ENCODE peak calls at places on chromosomes 16 and 17, in six cellular contexts. B, V, K, F, T and W are unnamed samples.

GRCh38 chr16:87309912-87310485 is 7.2 kb downstream of the C16orf95 start:
- DNase-seq in B (no peak), V (no peak), K (no peak), F (no peak), T (no peak), W (no peak)

GRCh38 chr17:79041723-79042420 is 17.9 kb downstream of the C1QTNF1 start:
- DNase-seq in B (no peak), V (no peak), K (no peak), F (no peak), T (no peak), W (no peak)

GRCh38 chr17:68035131-68035522 is 408 bp upstream of the KPNA2 start:
- DNase-seq in B (peak; percentile 97), V (no peak), K (peak; percentile 89), F (peak; percentile 98), T (peak; percentile 96), W (no peak)

GRCh38 chr16:87144232-87144631 is 173.0 kb downstream of the C16orf95 start:
- DNase-seq in B (no peak), V (no peak), K (no peak), F (no peak), T (no peak), W (no peak)

GRCh38 chr16:87575027-87575804 is 27.1 kb upstream of the JPH3 start:
- DNase-seq in B (no peak), V (no peak), K (no peak), F (no peak), T (no peak), W (no peak)

GRCh38 chr17:82668631-82669099 is 20.4 kb upstream of the WDR45B start:
- DNase-seq in B (peak; percentile 89), V (no peak), K (no peak), F (peak; percentile 90), T (peak; percentile 74), W (peak; percentile 71)

GRCh38 chr17:38667099-38667786 is 7.5 kb downstream of the EPOP start:
- DNase-seq in B (peak; percentile 68), V (no peak), K (peak; percentile 63), F (peak; percentile 84), T (no peak), W (peak; percentile 81)

GRCh38 chr16:83961591-83961990 is 6.5 kb upstream of the NECAB2 start:
- DNase-seq in B (no peak), V (no peak), K (no peak), F (no peak), T (no peak), W (no peak)

GRCh38 chr16:68265078-68265925 is 976 bp downstream of the SLC7A6 start:
- DNase-seq in B (peak; percentile 87), V (peak; percentile 65), K (peak; percentile 57), F (peak; percentile 85), T (peak; percentile 82), W (peak; percentile 70)

GRCh38 chr17:83152221-83152744 is 72.9 kb downstream of the METRNL start:
- DNase-seq in B (no peak), V (no peak), K (no peak), F (no peak), T (no peak), W (no peak)

GRCh38 chr17:49928826-49929475 is 40.0 kb upstream of the DLX4 start:
- DNase-seq in B (no peak), V (no peak), K (no peak), F (peak; percentile 22), T (no peak), W (no peak)

GRCh38 chr16:6018848-6019489 is 921.4 kb upstream of the EEF2KMT start:
- DNase-seq in B (no peak), V (no peak), K (no peak), F (no peak), T (no peak), W (no peak)

GRCh38 chr17:81476097-81476496 is 36.5 kb downstream of the ACTG1 start:
- DNase-seq in B (no peak), V (no peak), K (no peak), F (no peak), T (no peak), W (no peak)

GRCh38 chr17:20066253-20066652 is 57.1 kb downstream of the SPECC1 start:
- DNase-seq in B (no peak), V (peak; percentile 16), K (peak; percentile 79), F (peak; percentile 83), T (no peak), W (no peak)

GRCh38 chr17:58320570-58321323 is 7.8 kb downstream of the TSPOAP1 start:
- DNase-seq in B (peak; percentile 18), V (no peak), K (no peak), F (no peak), T (no peak), W (no peak)

GRCh38 chr17:80263253-80264047 is 2.8 kb downstream of the RNF213 start:
- DNase-seq in B (peak; percentile 87), V (peak; percentile 42), K (peak; percentile 82), F (peak; percentile 90), T (peak; percentile 92), W (peak; percentile 98)
- TF ChIP-seq CTCF in B (peak; percentile 19), V (no peak), K (peak; percentile 8), F (peak; percentile 6), T (no peak), W (peak; percentile 38)

DNA sequence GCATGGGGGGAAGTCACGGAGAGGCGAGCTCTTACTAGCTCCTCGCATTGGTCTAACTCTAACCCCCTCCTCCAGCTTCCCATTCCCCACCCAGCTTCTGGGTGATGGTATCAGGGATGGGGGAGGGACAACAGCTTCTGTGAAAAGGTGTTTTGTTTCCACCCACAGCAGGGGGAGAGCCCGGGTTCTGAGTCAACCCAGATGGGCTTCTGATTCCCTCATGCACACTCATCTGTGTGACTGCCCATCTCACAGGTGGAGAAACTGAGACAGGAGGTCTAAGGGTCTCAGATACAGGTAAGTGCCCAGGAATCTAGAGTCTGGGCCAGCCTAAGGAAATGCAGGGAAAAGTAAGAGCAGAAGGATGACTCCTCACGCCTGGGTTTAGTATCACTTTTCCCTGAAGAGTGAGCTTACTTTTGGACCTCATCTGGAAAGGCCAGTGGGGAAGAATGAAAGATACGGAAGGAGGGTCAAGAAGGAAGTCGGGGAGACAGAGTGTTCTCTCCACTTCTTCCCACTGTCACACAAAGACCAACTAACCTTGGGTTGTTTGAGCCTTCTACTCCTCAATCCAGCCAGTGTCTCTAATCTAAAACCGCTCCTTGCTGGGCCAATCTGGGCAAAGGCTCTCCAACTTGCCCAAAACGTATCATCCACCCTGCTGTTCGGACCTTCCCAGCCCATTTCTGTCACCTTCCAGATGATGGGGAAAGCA is 3.1 kb upstream of the TLCD2 start:
- DNase-seq in B (no peak), V (no peak), K (no peak), F (no peak), T (no peak), W (no peak)
- H3K4me3 ChIP-seq in B (peak overlapping the region; percentile 90), V (peak overlapping the region; percentile 97), K (no peak overlapping the region), F (peak overlapping the region; percentile 77), T (no peak overlapping the region), W (no peak overlapping the region)

DNA sequence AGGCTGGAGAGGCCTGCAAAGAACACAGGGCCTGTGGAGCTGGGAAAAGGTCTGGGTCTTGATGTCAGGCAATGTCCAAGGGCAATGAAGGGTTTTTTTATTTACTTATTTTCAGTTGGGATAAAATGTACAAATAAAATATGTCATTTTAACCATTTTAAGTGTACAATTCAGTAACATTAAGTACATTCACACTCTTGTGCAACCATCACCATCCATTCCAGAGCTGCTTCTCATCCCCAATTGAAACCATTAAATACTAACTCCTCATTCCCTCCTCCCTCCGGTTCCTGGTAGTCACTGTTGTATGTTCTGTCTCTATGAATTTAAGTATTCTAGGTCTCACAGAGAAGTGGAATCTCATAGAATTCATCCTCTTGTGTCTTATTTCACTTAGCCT is 444.7 kb downstream of the HS3ST3B1 start:
- DNase-seq in B (no peak), V (no peak), K (no peak), F (peak; percentile 75), T (no peak), W (no peak)
- TF ChIP-seq CTCF in B (no peak), V (no peak), K (no peak), F (no peak), T (no peak), W (no peak)

GRCh38 chr17:5913641-5914040 is 156.5 kb upstream of the WSCD1 start:
- DNase-seq in B (no peak), V (no peak), K (no peak), F (no peak), T (no peak), W (no peak)

GRCh38 chr17:5921919-5922318 is 148.3 kb upstream of the WSCD1 start:
- DNase-seq in B (no peak), V (no peak), K (no peak), F (peak; percentile 34), T (no peak), W (no peak)

GRCh38 chr17:5922476-5922875 is 147.7 kb upstream of the WSCD1 start:
- DNase-seq in B (no peak), V (no peak), K (no peak), F (no peak), T (no peak), W (no peak)

GRCh38 chr17:5915337-5915736 is 154.8 kb upstream of the WSCD1 start:
- DNase-seq in B (no peak), V (no peak), K (no peak), F (no peak), T (no peak), W (no peak)

DNA sequence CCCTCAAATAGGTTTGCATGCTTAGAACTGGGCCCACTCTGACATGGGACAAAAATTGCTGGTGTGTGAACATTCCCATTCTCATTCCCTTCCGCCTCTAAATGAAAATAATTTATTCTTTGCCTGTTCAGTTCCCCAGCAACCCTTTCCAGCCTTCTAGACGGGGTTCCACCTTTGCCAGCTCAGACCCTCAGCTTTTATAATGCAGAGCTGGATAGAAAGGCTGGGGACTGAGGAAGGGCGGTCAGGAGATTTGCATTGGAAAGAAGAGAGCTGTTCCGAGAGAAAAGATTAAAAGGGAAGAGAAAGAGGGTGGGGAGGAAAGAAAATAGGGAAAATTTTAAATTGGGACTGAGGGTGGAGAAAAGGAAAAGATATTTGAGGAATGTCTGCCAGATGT is 151.1 kb upstream of the WSCD1 start:
- DNase-seq in B (no peak), V (no peak), K (no peak), F (no peak), T (no peak), W (no peak)
- H3K4me3 ChIP-seq in B (no peak overlapping the region), V (no peak overlapping the region), K (no peak overlapping the region), F (no peak overlapping the region), T (no peak overlapping the region), W (no peak overlapping the region)

GRCh38 chr16:55043499-55043898 is 112.8 kb downstream of the IRX5 start:
- DNase-seq in B (no peak), V (no peak), K (no peak), F (no peak), T (no peak), W (no peak)
- TF ChIP-seq CTCF in B (no peak), V (no peak), K (no peak), F (no peak), T (no peak), W (no peak)

GRCh38 chr16:76456016-76456415 is 178.8 kb downstream of the CNTNAP4 start:
- DNase-seq in B (no peak), V (no peak), K (no peak), F (no peak), T (no peak), W (no peak)

GRCh38 chr16:76459111-76459510 is 181.9 kb downstream of the CNTNAP4 start:
- DNase-seq in B (no peak), V (no peak), K (no peak), F (no peak), T (no peak), W (no peak)

GRCh38 chr16:76464973-76465620 is 187.9 kb downstream of the CNTNAP4 start:
- DNase-seq in B (no peak), V (no peak), K (no peak), F (no peak), T (no peak), W (no peak)

GRCh38 chr16:76461836-76462235 is 184.6 kb downstream of the CNTNAP4 start:
- DNase-seq in B (no peak), V (no peak), K (no peak), F (no peak), T (no peak), W (no peak)
- H3K4me3 ChIP-seq in B (no peak overlapping the region), V (no peak overlapping the region), K (no peak overlapping the region), F (no peak overlapping the region), T (no peak overlapping the region), W (no peak overlapping the region)

GRCh38 chr16:82439678-82440293 is 187.0 kb upstream of the CDH13 start:
- DNase-seq in B (no peak), V (no peak), K (no peak), F (peak; percentile 1), T (no peak), W (no peak)
- TF ChIP-seq CTCF in B (peak; percentile 32), V (peak; percentile 64), K (no peak), F (peak; percentile 60), T (no peak), W (peak; percentile 58)